ENCODE peak calls at places on chromosome 21, in five cellular contexts. E is heart right ventricle, V is AG04449, X is astrocyte of the spinal cord, P is T-cell. G is an unnamed sample.

GRCh38 chr21:43669828-43670605 is 10.7 kb downstream of the RRP1B start:
- DNase-seq in E (no peak), V (no peak), X (no peak), P (no peak), G (no peak)

GRCh38 chr21:42525228-42525604 is 11.6 kb downstream of the SLC37A1 start:
- DNase-seq in E (no peak), V (no peak), X (no peak), P (no peak), G (no peak)

GRCh38 chr21:14474995-14475394 is 71.1 kb downstream of the SAMSN1 start:
- DNase-seq in E (no peak), V (no peak), X (no peak), P (no peak), G (no peak)

GRCh38 chr21:38965910-38966504 is 160.3 kb downstream of the ETS2 start:
- DNase-seq in E (no peak), V (no peak), X (no peak), P (no peak), G (no peak)

GRCh38 chr21:17775431-17776126 is 43.6 kb downstream of the C21orf91 start:
- DNase-seq in E (no peak), V (no peak), X (no peak), P (peak; percentile 61), G (no peak)

GRCh38 chr21:45299864-45300785 is 12.4 kb upstream of the POFUT2 start:
- DNase-seq in E (no peak), V (peak; percentile 71), X (peak; percentile 78), P (no peak), G (no peak)

GRCh38 chr21:37273911-37274690 is 7.0 kb upstream of the VPS26C start:
- DNase-seq in E (no peak), V (no peak), X (no peak), P (no peak), G (no peak)

GRCh38 chr21:37562920-37563640 is 196.5 kb downstream of the DYRK1A start:
- DNase-seq in E (peak; percentile 32), V (no peak), X (no peak), P (no peak), G (no peak)

GRCh38 chr21:46322351-46323226 is 1.1 kb downstream of the C21orf58 start:
- DNase-seq in E (no peak), V (no peak), X (peak; percentile 46), P (peak; percentile 11), G (no peak)

GRCh38 chr21:35284199-35284598 is 235.1 kb upstream of the RUNX1 start:
- DNase-seq in E (peak; percentile 34), V (no peak), X (no peak), P (no peak), G (no peak)

GRCh38 chr21:33828083-33828482 is 87.5 kb downstream of the ATP5PO start:
- DNase-seq in E (no peak), V (no peak), X (peak; percentile 22), P (no peak), G (no peak)

GRCh38 chr21:31879251-31879650 is 6.4 kb downstream of the HUNK start:
- DNase-seq in E (no peak), V (no peak), X (no peak), P (no peak), G (no peak)

GRCh38 chr21:42413500-42413899 is 9.8 kb downstream of the UBASH3A start:
- DNase-seq in E (no peak), V (no peak), X (no peak), P (no peak), G (no peak)

GRCh38 chr21:26833460-26833939 is 11.7 kb downstream of the ADAMTS1 start:
- DNase-seq in E (no peak), V (no peak), X (no peak), P (no peak), G (no peak)

GRCh38 chr21:37220981-37221664 is 46.0 kb downstream of the VPS26C start:
- DNase-seq in E (peak; percentile 95), V (no peak), X (peak; percentile 88), P (peak; percentile 96), G (peak; percentile 83)

GRCh38 chr21:32843561-32843960 is 72.0 kb upstream of the PAXBP1 start:
- DNase-seq in E (no peak), V (no peak), X (no peak), P (no peak), G (no peak)

GRCh38 chr21:42633858-42634257 is 19.6 kb upstream of the PDE9A start:
- DNase-seq in E (no peak), V (no peak), X (no peak), P (no peak), G (no peak)

GRCh38 chr21:27240901-27241300 is 274.0 kb upstream of the ADAMTS5 start:
- DNase-seq in E (no peak), V (no peak), X (no peak), P (no peak), G (no peak)

GRCh38 chr21:46509760-46510159 is 51.1 kb downstream of the DIP2A start:
- DNase-seq in E (no peak), V (no peak), X (peak; percentile 82), P (no peak), G (peak; percentile 86)

GRCh38 chr21:29434081-29434480 is 135.4 kb downstream of the BACH1 start:
- DNase-seq in E (no peak), V (no peak), X (peak; percentile 12), P (no peak), G (no peak)

GRCh38 chr21:41475714-41476405 is 32.1 kb downstream of the TMPRSS2 start:
- DNase-seq in E (no peak), V (no peak), X (no peak), P (no peak), G (no peak)

GRCh38 chr21:23016617-23017016 is 2018.4 kb downstream of the NCAM2 start:
- DNase-seq in E (no peak), V (no peak), X (no peak), P (no peak), G (no peak)

GRCh38 chr21:16535100-16535418 is 805.3 kb downstream of the USP25 start:
- DNase-seq in E (peak; percentile 85), V (no peak), X (peak; percentile 88), P (no peak), G (peak; percentile 77)

GRCh38 chr21:43597845-43598244 is 61.4 kb downstream of the HSF2BP start:
- DNase-seq in E (no peak), V (no peak), X (no peak), P (no peak), G (no peak)

GRCh38 chr21:29639366-29640232 is 300.2 kb downstream of the GRIK1 start:
- DNase-seq in E (no peak), V (no peak), X (no peak), P (no peak), G (no peak)

GRCh38 chr21:38380391-38381137 is 117.7 kb downstream of the ERG start:
- DNase-seq in E (no peak), V (no peak), X (peak; percentile 13), P (no peak), G (peak; percentile 10)

GRCh38 chr21:39263372-39263771 is 50.1 kb downstream of the BRWD1 start:
- DNase-seq in E (no peak), V (no peak), X (no peak), P (no peak), G (peak; percentile 19)

GRCh38 chr21:34008618-34009017 is 64.8 kb upstream of the MRPS6 start:
- DNase-seq in E (no peak), V (no peak), X (peak; percentile 32), P (no peak), G (no peak)

GRCh38 chr21:38440746-38441145 is 57.5 kb downstream of the ERG start:
- DNase-seq in E (no peak), V (peak; percentile 59), X (peak; percentile 91), P (no peak), G (peak; percentile 68)